ENCODE peak calls at places on chromosomes 2 and 18, in ten cellular contexts. P is GM23248, O is neuronal stem cell, S is tibial nerve, I is SK-N-SH, V is aorta, D is heart right ventricle, W is body of pancreas, E is sigmoid colon, Y is right cardiac atrium. Q is an unnamed sample. For H3K4me1 and H3K27me3, the result is how much of the 10 kb centered on the place peaks cover.

GRCh38 chr2:84481702-84482101 is 22.6 kb upstream of the SUCLG1 start:
- DNase-seq in S (no peak), D (no peak), O (no peak), E (no peak), P (peak), W (no peak), I (no peak), V (no peak), Y (no peak), Q (no peak)

GRCh38 chr2:60512063-60512622 is 41.3 kb downstream of the BCL11A start:
- DNase-seq in S (no peak), D (no peak), E (no peak), Y (no peak), O (no peak), V (no peak), W (no peak), I (no peak), P (no peak), Q (no peak)

GRCh38 chr2:206979922-206980321 is 40.6 kb downstream of the CPO start:
- DNase-seq in D (no peak), P (no peak), S (no peak), W (no peak), E (no peak), O (no peak), V (no peak), I (no peak), Y (no peak), Q (no peak)

GRCh38 chr2:230077851-230078547 is 9.3 kb upstream of the SLC16A14 start:
- DNase-seq in W (no peak), I (no peak), V (no peak), S (no peak), D (no peak), E (no peak), Y (no peak), O (no peak), P (no peak), Q (no peak)

GRCh38 chr2:32553829-32554432 is 73.9 kb upstream of the TTC27 start:
- DNase-seq in P (peak), V (no peak), S (peak), I (peak), D (no peak), W (no peak), E (no peak), Y (no peak), O (peak), Q (no peak)

GRCh38 chr2:64354857-64355680 is 98.9 kb upstream of the LGALSL start:
- DNase-seq in D (no peak), E (no peak), S (no peak), P (peak), Y (no peak), W (no peak), I (no peak), O (no peak), V (no peak), Q (no peak)

GRCh38 chr18:43596106-43596712 is 318.9 kb upstream of the SYT4 start:
- DNase-seq in V (no peak), W (no peak), O (peak), D (no peak), E (no peak), I (peak), P (peak), S (no peak), Y (no peak), Q (no peak)

GRCh38 chr2:95052301-95052700 is 26.8 kb downstream of the MAL start:
- DNase-seq in P (no peak), I (no peak), V (peak), E (peak), S (no peak), O (no peak), D (no peak), W (no peak), Y (no peak), Q (peak)

GRCh38 chr2:60834270-60834717 is 47.1 kb upstream of the REL start:
- DNase-seq in S (no peak), O (no peak), E (no peak), W (no peak), D (no peak), Y (no peak), I (no peak), P (no peak), V (no peak), Q (no peak)

GRCh38 chr2:231554748-231555545 is 24.7 kb upstream of the NMUR1 start:
- DNase-seq in S (peak), D (peak), Y (peak), P (peak), W (peak), O (no peak), I (no peak), E (peak), V (peak), Q (peak)

GRCh38 chr2:215729985-215730620 is 283.2 kb downstream of the MREG start:
- DNase-seq in Y (no peak), D (no peak), P (peak), E (no peak), V (no peak), O (no peak), I (no peak), S (no peak), W (no peak), Q (no peak)

GRCh38 chr18:63237486-63237885 is 82.1 kb downstream of the BCL2 start:
- DNase-seq in O (peak), Y (no peak), E (no peak), V (no peak), S (peak), P (no peak), I (no peak), D (no peak), W (no peak), Q (no peak)

GRCh38 chr18:48545690-48546365 is 7.0 kb downstream of the CTIF start:
- DNase-seq in P (peak), V (peak), Y (peak), O (peak), S (no peak), D (peak), I (peak), W (peak), E (peak), Q (peak)

GRCh38 chr2:197558393-197558792 is 42.5 kb downstream of the MOB4 start:
- DNase-seq in W (no peak), E (no peak), V (no peak), O (no peak), P (no peak), D (no peak), Y (no peak), S (no peak), I (no peak), Q (no peak)

GRCh38 chr2:197559656-197560055 is 43.8 kb downstream of the MOB4 start:
- DNase-seq in O (no peak), P (no peak), E (no peak), I (no peak), W (no peak), Y (no peak), S (no peak), V (no peak), D (no peak), Q (no peak)

GRCh38 chr2:197556456-197556855 is 40.6 kb downstream of the MOB4 start:
- DNase-seq in I (no peak), D (no peak), Y (no peak), S (no peak), P (peak), W (no peak), O (no peak), E (no peak), V (no peak), Q (no peak)

GRCh38 chr2:197555467-197555866 is 39.6 kb downstream of the MOB4 start:
- DNase-seq in S (no peak), W (no peak), V (no peak), D (no peak), Y (no peak), P (no peak), I (no peak), O (no peak), E (no peak), Q (no peak)

DNA sequence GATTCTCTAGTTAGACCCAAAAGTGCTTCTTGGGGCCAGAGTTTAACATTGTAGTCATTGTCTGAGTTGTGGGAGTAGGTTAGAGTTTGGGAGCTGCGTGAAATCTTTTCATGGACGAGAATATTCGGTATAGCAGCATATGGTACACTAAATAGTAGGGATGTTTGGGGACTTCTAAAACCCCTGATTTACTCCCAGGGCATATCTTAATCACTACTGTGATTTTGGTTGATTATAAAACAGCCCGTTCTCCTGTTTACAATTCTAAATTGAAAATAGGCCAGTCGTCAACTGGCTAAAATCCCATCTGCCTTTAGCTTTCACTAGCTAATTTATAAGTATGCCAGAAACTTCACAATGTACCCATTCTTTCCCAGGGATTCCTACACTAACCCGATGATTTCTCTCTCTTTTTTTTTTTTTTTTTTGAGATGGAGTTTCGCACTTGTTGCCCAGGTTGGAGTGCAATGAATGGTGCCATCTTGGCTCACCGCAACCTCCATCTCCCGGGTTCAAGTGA is 44.3 kb downstream of the MOB4 start:
- DNase-seq in V (no peak), E (no peak), D (no peak), O (no peak), I (no peak), W (no peak), P (no peak), Y (no peak), S (no peak), Q (no peak)
- H3K27ac ChIP-seq in V (no peak), E (no peak), D (no peak), O (no peak), I (no peak), W (no peak), P (no peak), Y (no peak), S (peak), Q (no peak)

GRCh38 chr18:55338955-55339662 is 248.9 kb downstream of the TCF4 start:
- DNase-seq in D (no peak), O (no peak), S (no peak), E (no peak), W (no peak), V (no peak), P (peak), I (no peak), Y (no peak), Q (no peak)
- H3K4me1 ChIP-seq in D (under half), O (under half), S (under half), E (under half), W (under half), V (under half), P (under half), I (under half), Y (under half), Q (under half)

GRCh38 chr2:46865181-46865970 is 50.2 kb downstream of the MCFD2 start:
- DNase-seq in W (no peak), V (no peak), O (no peak), Y (no peak), P (no peak), S (no peak), I (no peak), D (no peak), E (peak), Q (no peak)

GRCh38 chr2:46866770-46867246 is 48.8 kb downstream of the MCFD2 start:
- DNase-seq in D (peak), Y (peak), P (no peak), O (no peak), S (peak), I (no peak), V (no peak), E (peak), W (peak), Q (no peak)

GRCh38 chr2:46862430-46862829 is 53.2 kb downstream of the MCFD2 start:
- DNase-seq in S (no peak), I (no peak), E (no peak), V (no peak), P (no peak), Y (no peak), O (no peak), W (no peak), D (no peak), Q (no peak)

GRCh38 chr2:46861916-46862315 is 53.7 kb downstream of the MCFD2 start:
- DNase-seq in V (no peak), O (no peak), D (no peak), W (no peak), S (no peak), P (peak), I (no peak), Y (no peak), E (no peak), Q (no peak)

DNA sequence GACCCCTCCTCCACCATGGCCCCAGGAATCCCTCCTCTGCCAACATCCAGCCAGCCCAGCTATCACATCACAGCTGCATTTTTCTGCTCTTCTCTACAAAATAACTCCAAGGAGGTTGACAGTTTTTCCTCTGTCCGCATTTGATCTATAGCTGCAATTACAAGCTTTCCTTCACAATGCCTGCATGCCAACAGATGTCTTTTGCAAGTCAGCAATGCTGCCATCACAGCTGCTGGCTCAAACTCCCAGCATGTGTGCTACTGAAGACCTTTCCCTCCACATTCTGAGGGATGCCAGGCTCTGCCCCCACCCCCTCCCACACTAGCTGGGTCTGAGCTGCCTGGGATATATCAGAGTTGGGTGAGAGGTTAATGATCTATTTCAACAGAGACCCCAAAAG is 51.7 kb downstream of the MCFD2 start:
- DNase-seq in O (no peak), Y (no peak), S (no peak), E (peak), W (no peak), I (no peak), V (no peak), P (no peak), D (no peak), Q (no peak)
- H3K27me3 ChIP-seq in O (under half), Y (under half), S (under half), E (under half), W (under half), I (under half), V (under half), P (under half), D (under half), Q (under half)

DNA sequence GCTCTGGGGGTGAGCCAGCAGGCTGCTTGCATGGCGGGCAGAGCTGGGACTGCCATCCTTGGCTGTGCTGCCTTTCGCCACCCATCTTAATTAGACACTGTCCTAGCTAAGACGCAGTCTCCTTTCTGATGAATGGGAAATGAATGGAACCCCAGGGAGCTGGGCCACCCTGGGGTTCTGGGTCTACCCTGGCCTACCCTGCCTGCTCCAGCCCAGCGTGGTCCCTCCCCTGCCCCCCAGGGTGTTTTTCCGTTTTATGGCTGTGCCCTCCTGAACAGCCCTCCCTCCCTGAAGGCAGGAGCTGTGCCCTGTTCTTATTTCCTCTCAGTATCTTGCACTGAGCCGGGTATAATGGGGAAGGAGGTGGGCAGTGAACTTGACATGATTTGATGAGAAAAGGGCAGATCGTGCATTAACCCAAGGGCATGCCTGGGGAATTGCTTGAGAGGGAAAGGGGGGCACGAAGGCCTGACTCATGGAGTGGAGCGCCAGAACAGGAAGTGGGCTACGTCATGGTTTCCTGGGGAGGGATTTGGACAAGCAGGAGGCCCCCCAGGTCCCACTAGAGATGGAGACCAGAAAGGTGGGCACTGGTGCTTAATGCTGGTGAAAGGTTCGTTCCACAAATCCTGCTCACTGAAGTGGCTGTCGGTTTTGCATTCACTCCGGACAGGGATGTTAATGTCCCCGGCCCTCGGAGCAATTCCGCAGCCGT is 165.0 kb downstream of the KLHL29 start:
- DNase-seq in W (no peak), D (no peak), S (no peak), O (no peak), I (no peak), V (no peak), E (no peak), Y (peak), P (peak), Q (no peak)
- H3K27ac ChIP-seq in W (no peak), D (no peak), S (peak), O (no peak), I (peak), V (no peak), E (peak), Y (no peak), P (peak), Q (no peak)